ENCODE peak calls at places on chromosomes 4 and X, in six cellular contexts. U is H1, Q is GM12891, V is GM12878, L is K562, B is HepG2. M is an unnamed sample.

GRCh38 chrX:134600714-134601113 is 57.6 kb downstream of the PLAC1 start:
- DNase-seq in Q (no peak), B (no peak), L (no peak), U (no peak), V (no peak), M (no peak)

GRCh38 chrX:19059063-19059462 is 63.2 kb downstream of the ADGRG2 start:
- DNase-seq in U (no peak), B (no peak), L (no peak), Q (no peak), V (no peak), M (no peak)

GRCh38 chr4:189124149-189124758 is 816.4 kb upstream of the FRG1 start:
- DNase-seq in L (no peak), B (peak), U (no peak), V (no peak), Q (no peak), M (no peak)

GRCh38 chr4:137363496-137363895 is 168.8 kb downstream of the PCDH18 start:
- DNase-seq in B (no peak), V (no peak), Q (no peak), U (no peak), L (no peak), M (no peak)

GRCh38 chr4:86118696-86119095 is 241.2 kb downstream of the MAPK10 start:
- DNase-seq in L (no peak), Q (no peak), V (no peak), U (no peak), B (no peak), M (no peak)

GRCh38 chr4:15882675-15883086 is 55.9 kb downstream of the FGFBP1 start:
- DNase-seq in L (peak), Q (peak), V (peak), B (peak), U (peak), M (peak)

GRCh38 chr4:684611-685010 is 4.3 kb downstream of the SLC49A3 start:
- DNase-seq in V (no peak), B (no peak), U (no peak), L (no peak), Q (no peak), M (no peak)

GRCh38 chr4:7009591-7009990 is 33.6 kb upstream of the TADA2B start:
- DNase-seq in U (no peak), L (no peak), V (no peak), B (no peak), Q (no peak), M (no peak)

GRCh38 chr4:7076694-7077082 is 8.8 kb upstream of the GRPEL1 start:
- DNase-seq in V (no peak), Q (no peak), B (no peak), L (no peak), U (no peak), M (no peak)

GRCh38 chr4:67762091-67762490 is 7.9 kb upstream of the GNRHR start:
- DNase-seq in L (no peak), U (no peak), B (no peak), V (peak), Q (no peak), M (peak)

GRCh38 chr4:38872620-38873019 is 5.0 kb downstream of the FAM114A1 start:
- DNase-seq in Q (no peak), B (peak), U (no peak), V (no peak), L (no peak), M (no peak)

GRCh38 chr4:159016527-159017137 is 86.2 kb upstream of the RAPGEF2 start:
- DNase-seq in V (peak), L (peak), U (no peak), B (peak), Q (no peak), M (peak)

GRCh38 chr4:164847967-164848649 is 28.9 kb upstream of the APELA start:
- DNase-seq in L (no peak), B (no peak), V (no peak), U (no peak), Q (no peak), M (no peak)

GRCh38 chrX:13432376-13432775 is 112.5 kb upstream of the ATXN3L start:
- DNase-seq in V (no peak), U (no peak), B (no peak), L (no peak), Q (no peak), M (no peak)

GRCh38 chr4:145795535-145795934 is 115.6 kb downstream of the C4orf51 start:
- DNase-seq in L (no peak), B (no peak), Q (no peak), U (no peak), V (no peak), M (no peak)

GRCh38 chr4:182625193-182625592 is 292.0 kb downstream of the DCTD start:
- DNase-seq in V (no peak), B (no peak), L (no peak), Q (no peak), U (no peak), M (no peak)

GRCh38 chrX:148500428-148501120 is at the start of gene AFF2:
- DNase-seq in U (no peak), Q (no peak), V (no peak), L (no peak), B (no peak), M (peak)

GRCh38 chr4:74948279-74948678 is 15.4 kb downstream of the PARM1 start:
- DNase-seq in L (no peak), Q (no peak), V (no peak), U (no peak), B (no peak), M (no peak)

GRCh38 chr4:3387943-3388348 is 53.8 kb upstream of the HGFAC start:
- DNase-seq in B (no peak), U (no peak), L (no peak), Q (no peak), V (no peak), M (no peak)

GRCh38 chr4:109429545-109429944 is 4.1 kb upstream of the SEC24B start:
- DNase-seq in B (no peak), Q (no peak), L (no peak), V (no peak), U (no peak), M (no peak)

GRCh38 chrX:123771449-123772064 is 38.7 kb upstream of the THOC2 start:
- DNase-seq in L (no peak), Q (no peak), B (peak), V (no peak), U (no peak), M (no peak)

GRCh38 chr4:2250003-2250763 is 8.3 kb upstream of the HAUS3 start:
- DNase-seq in L (no peak), U (no peak), B (no peak), V (no peak), Q (peak), M (peak)

GRCh38 chr4:7917669-7918068 is 22.0 kb downstream of the AFAP1 start:
- DNase-seq in B (no peak), U (no peak), L (no peak), V (no peak), Q (no peak), M (no peak)

GRCh38 chr4:126267689-126268088 is 952.9 kb downstream of the FAT4 start:
- DNase-seq in B (no peak), U (no peak), L (no peak), V (no peak), Q (no peak), M (no peak)

GRCh38 chr4:145936142-145937020 is 2.2 kb downstream of the ZNF827 start:
- DNase-seq in V (no peak), Q (peak), U (no peak), L (peak), B (peak), M (peak)

GRCh38 chrX:122545778-122546177 is 638.3 kb upstream of the GRIA3 start:
- DNase-seq in Q (no peak), B (no peak), V (no peak), U (no peak), L (no peak), M (no peak)

GRCh38 chr4:145881991-145882390 is 56.6 kb downstream of the ZNF827 start:
- DNase-seq in Q (no peak), L (no peak), B (no peak), U (no peak), V (no peak), M (no peak)

GRCh38 chr4:107317596-107317995 is 281.5 kb upstream of the DKK2 start:
- DNase-seq in Q (no peak), V (no peak), U (no peak), L (no peak), B (no peak), M (no peak)

GRCh38 chr4:8762951-8763735 is 108.5 kb downstream of the HMX1 start:
- DNase-seq in V (no peak), B (no peak), U (no peak), Q (no peak), L (no peak), M (no peak)

GRCh38 chr4:105281016-105281415 is 134.3 kb downstream of the TET2 start:
- DNase-seq in U (no peak), Q (no peak), L (no peak), V (no peak), B (no peak), M (no peak)

GRCh38 chrX:44947995-44948394 is 75.0 kb downstream of the KDM6A start:
- DNase-seq in B (no peak), U (no peak), V (no peak), Q (no peak), L (no peak), M (no peak)

GRCh38 chr4:83618431-83618830 is 82.5 kb downstream of the GPAT3 start:
- DNase-seq in Q (no peak), V (no peak), L (peak), B (peak), U (no peak), M (no peak)

GRCh38 chr4:122669911-122670738 is 49.3 kb upstream of the IL21 start:
- DNase-seq in Q (no peak), U (no peak), L (no peak), V (no peak), B (no peak), M (no peak)

GRCh38 chr4:17958185-17958584 is 63.4 kb downstream of the LCORL start:
- DNase-seq in L (no peak), V (no peak), Q (no peak), B (no peak), U (no peak), M (no peak)

GRCh38 chr4:174286870-174287269 is 3.2 kb downstream of the CEP44 start:
- DNase-seq in V (no peak), U (no peak), B (no peak), L (no peak), Q (no peak), M (no peak)

GRCh38 chr4:174281182-174281737 is 2.2 kb downstream of the FBXO8 start:
- DNase-seq in L (no peak), V (no peak), U (no peak), Q (no peak), B (no peak), M (no peak)

GRCh38 chr4:174282836-174283506 is 496 bp downstream of the FBXO8 start:
- DNase-seq in U (peak), V (peak), B (peak), L (peak), Q (peak), M (peak)

GRCh38 chr4:174284181-174284886 is 623 bp downstream of the CEP44 start:
- DNase-seq in B (peak), U (no peak), Q (no peak), L (no peak), V (no peak), M (no peak)

DNA sequence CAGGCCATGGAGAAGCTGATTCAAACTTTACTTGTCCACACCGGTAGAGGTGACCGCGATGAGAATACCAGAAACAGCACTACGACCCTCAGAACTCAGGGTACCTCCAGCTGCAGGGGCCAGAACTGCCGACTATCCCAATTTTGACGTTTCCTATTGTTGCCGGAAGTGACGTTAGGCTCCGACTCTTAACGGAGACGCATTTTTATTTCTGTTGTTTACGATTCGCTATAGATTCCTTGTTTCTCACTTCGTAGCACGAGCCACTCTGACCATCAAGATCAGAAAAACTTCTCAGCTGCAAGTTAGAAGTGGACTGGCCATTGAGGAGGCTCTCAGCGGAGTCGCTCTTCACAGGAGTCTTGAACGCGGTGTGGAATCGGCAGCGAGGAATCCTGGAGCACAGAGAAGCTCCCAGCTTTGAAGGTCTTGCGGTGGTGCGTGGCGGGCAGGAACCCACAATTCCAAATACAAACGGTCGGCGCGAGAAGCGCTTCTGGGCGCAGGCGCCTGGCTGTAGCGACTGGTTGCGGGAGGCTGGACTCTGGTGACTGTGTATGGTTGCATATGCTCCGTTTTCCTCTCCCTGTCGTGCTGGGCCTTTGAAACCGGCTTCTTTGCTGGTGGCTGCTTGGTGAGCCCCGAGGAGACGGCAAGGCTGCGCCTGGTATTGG is at the start of the genes CEP44 and FBXO8:
- DNase-seq in B (peak), L (peak), V (peak), Q (no peak), U (no peak), M (peak)
- TF ChIP-seq POLR2AphosphoS5 in B (peak), L (peak), V (peak), Q (peak), U (peak), M (peak)

DNA sequence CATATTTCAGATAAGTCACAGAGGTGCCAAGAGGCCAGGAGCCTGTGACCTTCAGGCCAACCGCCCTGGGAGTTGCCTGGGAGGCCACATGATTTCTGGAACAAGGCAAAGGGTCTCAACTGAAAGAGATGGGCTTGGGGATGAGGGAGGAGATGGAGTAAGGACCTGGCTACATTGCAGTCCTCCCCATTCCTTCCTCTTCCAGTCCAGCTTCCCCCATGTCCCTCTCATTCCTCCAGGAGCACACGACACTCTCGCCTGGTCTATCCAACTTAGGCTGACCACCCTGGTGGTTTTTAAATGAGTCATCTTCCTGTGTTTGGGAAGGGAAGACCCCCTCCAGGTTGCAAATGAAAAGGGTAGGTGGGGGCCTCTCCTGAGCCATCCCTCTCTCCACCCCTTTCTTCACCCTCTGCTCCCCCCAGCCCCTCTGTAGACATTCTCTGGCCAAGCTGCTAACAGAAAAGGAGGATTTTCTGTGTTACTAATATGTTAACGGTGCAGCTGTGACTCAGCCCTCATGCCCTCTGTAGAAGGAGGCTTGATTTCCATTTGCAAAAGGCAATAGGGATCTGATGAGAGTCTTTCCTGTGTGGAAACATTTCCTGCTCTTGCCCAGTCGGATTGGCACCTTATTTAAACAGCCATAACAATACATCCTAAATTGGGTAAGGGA is 79.2 kb downstream of the RTL5 start:
- DNase-seq in U (peak), Q (no peak), L (no peak), B (no peak), V (no peak), M (no peak)
- TF ChIP-seq TAF1 in U (peak), Q (no peak), L (no peak), B (no peak), V (no peak), M (no peak)

GRCh38 chrX:102599084-102599949 is at the start of gene ARMCX5:
- DNase-seq in U (peak), B (peak), V (peak), Q (peak), L (peak), M (no peak)
- TF ChIP-seq POLR2A in U (peak), B (peak), V (peak), Q (peak), L (peak), M (peak)

DNA sequence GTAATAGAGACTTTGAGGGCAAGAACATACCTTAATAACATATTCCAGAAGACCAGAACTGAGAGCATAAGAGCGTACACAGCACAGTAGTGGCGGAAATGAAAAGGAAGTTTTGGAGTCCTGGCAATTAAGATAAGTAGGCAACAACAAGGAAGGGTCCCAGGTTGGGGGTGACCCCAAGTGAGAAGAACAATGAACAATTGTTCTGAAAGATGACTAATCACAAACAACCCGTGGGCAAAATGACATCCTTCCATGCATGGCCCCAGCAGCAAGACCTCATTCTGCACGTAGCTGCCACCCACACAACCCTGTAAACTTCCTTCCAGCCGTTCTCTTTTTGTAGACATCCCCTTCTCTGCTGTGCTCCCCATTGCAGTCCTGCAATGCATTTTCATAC is 384.4 kb upstream of the PABPC4L start:
- DNase-seq in B (no peak), Q (no peak), L (no peak), U (no peak), V (no peak), M (no peak)
- TF ChIP-seq POLR2AphosphoS5 in B (no peak), Q (no peak), L (no peak), U (no peak), V (no peak), M (no peak)

GRCh38 chr4:134666640-134667039 is 465.1 kb upstream of the PABPC4L start:
- DNase-seq in Q (no peak), U (no peak), B (no peak), L (no peak), V (no peak), M (no peak)

GRCh38 chr4:134663742-134664141 is 462.2 kb upstream of the PABPC4L start:
- DNase-seq in V (no peak), Q (no peak), B (no peak), U (no peak), L (no peak), M (no peak)

GRCh38 chr4:134665429-134665828 is 463.8 kb upstream of the PABPC4L start:
- DNase-seq in U (no peak), Q (no peak), V (no peak), L (no peak), B (no peak), M (no peak)

DNA sequence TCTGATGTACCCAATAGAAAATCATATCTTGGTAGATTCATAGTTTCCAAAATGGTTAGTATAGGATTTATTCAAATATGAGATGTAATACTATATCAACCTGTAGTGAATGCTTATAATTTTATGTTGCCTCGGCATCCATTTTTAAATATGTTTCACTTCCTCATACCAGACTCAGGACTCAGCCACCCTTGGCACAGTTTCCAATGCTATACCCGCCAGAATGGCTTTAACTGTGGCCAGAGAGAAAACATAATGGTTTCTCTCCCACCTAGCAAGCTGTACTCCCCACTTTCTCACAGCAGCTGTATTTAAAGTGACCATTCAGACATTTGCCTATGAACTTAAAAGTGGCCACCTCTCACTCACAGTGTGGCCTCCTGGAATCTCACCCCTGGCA is 466.6 kb upstream of the PABPC4L start:
- DNase-seq in B (no peak), V (no peak), L (no peak), Q (no peak), U (no peak), M (no peak)
- TF ChIP-seq TAF1 in B (no peak), V (no peak), L (no peak), Q (no peak), U (no peak), M (no peak)

M was measured in GM12892.